ENCODE peak calls at places on chromosomes 13 and 19, in seven cellular contexts. G is GM12865, Z is AG04450, Q is fibroblast of pulmonary artery, N is fibroblast of lung, E is neural progenitor cell, B is breast epithelium. O is an unnamed sample.

GRCh38 chr13:114119196-114119595 is 13.2 kb downstream of the RASA3 start:
- DNase-seq in G (no peak), Z (peak; percentile 85), Q (peak; percentile 92), N (peak; percentile 95), E (peak; percentile 77), B (no peak), O (peak; percentile 83)

GRCh38 chr13:48400820-48401219 is 12.1 kb downstream of the LPAR6 start:
- DNase-seq in G (peak; percentile 18), Z (no peak), Q (peak; percentile 74), N (peak; percentile 79), E (no peak), B (no peak), O (peak; percentile 56)

GRCh38 chr13:111915104-111915551 is 151.8 kb upstream of the SOX1 start:
- DNase-seq in G (no peak), Z (no peak), Q (no peak), N (no peak), E (no peak), B (no peak), O (no peak)

GRCh38 chr13:23980160-23980551 is 82.9 kb upstream of the C1QTNF9B start:
- DNase-seq in G (peak; percentile 88), Z (peak; percentile 46), Q (peak; percentile 91), N (peak; percentile 90), E (peak; percentile 95), B (peak; percentile 72), O (peak; percentile 59)

GRCh38 chr19:38389101-38389925 is 816 bp downstream of the SPRED3 start:
- DNase-seq in G (no peak), Z (peak; percentile 30), Q (peak; percentile 85), N (peak; percentile 82), E (peak; percentile 72), B (no peak), O (peak; percentile 42)

GRCh38 chr19:32234663-32235217 is 110.7 kb upstream of the ZNF507 start:
- DNase-seq in G (no peak), Z (no peak), Q (no peak), N (no peak), E (no peak), B (no peak), O (no peak)

GRCh38 chr19:3695124-3695733 is 5.0 kb downstream of the PIP5K1C start:
- DNase-seq in G (no peak), Z (no peak), Q (no peak), N (no peak), E (no peak), B (no peak), O (no peak)

GRCh38 chr19:8654591-8655339 is 24.3 kb downstream of the NFILZ start:
- DNase-seq in G (peak; percentile 59), Z (no peak), Q (peak; percentile 49), N (peak; percentile 16), E (peak; percentile 82), B (no peak), O (no peak)

GRCh38 chr13:82657471-82657870 is 1224.8 kb downstream of the SLITRK1 start:
- DNase-seq in G (no peak), Z (no peak), Q (no peak), N (no peak), E (no peak), B (no peak), O (no peak)

GRCh38 chr19:5369962-5370367 is 29.4 kb upstream of the PTPRS start:
- DNase-seq in G (peak; percentile 34), Z (no peak), Q (peak; percentile 28), N (peak; percentile 12), E (peak; percentile 73), B (no peak), O (no peak)

GRCh38 chr13:107202371-107203023 is 634.6 kb upstream of the ARGLU1 start:
- DNase-seq in G (no peak), Z (no peak), Q (peak; percentile 97), N (peak; percentile 65), E (no peak), B (no peak), O (no peak)

GRCh38 chr19:3656073-3656746 is 29.6 kb upstream of the CACTIN start:
- DNase-seq in G (no peak), Z (no peak), Q (no peak), N (peak; percentile 39), E (no peak), B (no peak), O (no peak)

GRCh38 chr13:36344173-36344572 is 2.0 kb downstream of the SPART start:
- DNase-seq in G (no peak), Z (no peak), Q (peak; percentile 88), N (peak; percentile 35), E (no peak), B (no peak), O (no peak)

GRCh38 chr19:38707512-38708114 is 36.7 kb downstream of the CAPN12 start:
- DNase-seq in G (no peak), Z (no peak), Q (peak; percentile 65), N (peak; percentile 65), E (no peak), B (peak; percentile 87), O (no peak)

GRCh38 chr13:21006141-21007005 is 55.0 kb downstream of the LATS2 start:
- DNase-seq in G (no peak), Z (no peak), Q (no peak), N (no peak), E (peak; percentile 36), B (no peak), O (no peak)

GRCh38 chr13:113647351-113648217 is 10.4 kb downstream of the ATP4B start:
- DNase-seq in G (no peak), Z (no peak), Q (peak; percentile 64), N (peak; percentile 54), E (no peak), B (peak; percentile 96), O (no peak)

GRCh38 chr19:28553005-28553404 is 659.9 kb downstream of the UQCRFS1 start:
- DNase-seq in G (no peak), Z (no peak), Q (no peak), N (peak; percentile 0), E (no peak), B (no peak), O (no peak)

GRCh38 chr19:28546148-28546685 is 666.7 kb downstream of the UQCRFS1 start:
- DNase-seq in G (no peak), Z (no peak), Q (no peak), N (no peak), E (no peak), B (no peak), O (no peak)

GRCh38 chr19:28554321-28555091 is 658.4 kb downstream of the UQCRFS1 start:
- DNase-seq in G (no peak), Z (no peak), Q (no peak), N (no peak), E (no peak), B (no peak), O (no peak)

GRCh38 chr19:28553764-28554163 is 659.2 kb downstream of the UQCRFS1 start:
- DNase-seq in G (no peak), Z (no peak), Q (no peak), N (no peak), E (no peak), B (no peak), O (no peak)

DNA sequence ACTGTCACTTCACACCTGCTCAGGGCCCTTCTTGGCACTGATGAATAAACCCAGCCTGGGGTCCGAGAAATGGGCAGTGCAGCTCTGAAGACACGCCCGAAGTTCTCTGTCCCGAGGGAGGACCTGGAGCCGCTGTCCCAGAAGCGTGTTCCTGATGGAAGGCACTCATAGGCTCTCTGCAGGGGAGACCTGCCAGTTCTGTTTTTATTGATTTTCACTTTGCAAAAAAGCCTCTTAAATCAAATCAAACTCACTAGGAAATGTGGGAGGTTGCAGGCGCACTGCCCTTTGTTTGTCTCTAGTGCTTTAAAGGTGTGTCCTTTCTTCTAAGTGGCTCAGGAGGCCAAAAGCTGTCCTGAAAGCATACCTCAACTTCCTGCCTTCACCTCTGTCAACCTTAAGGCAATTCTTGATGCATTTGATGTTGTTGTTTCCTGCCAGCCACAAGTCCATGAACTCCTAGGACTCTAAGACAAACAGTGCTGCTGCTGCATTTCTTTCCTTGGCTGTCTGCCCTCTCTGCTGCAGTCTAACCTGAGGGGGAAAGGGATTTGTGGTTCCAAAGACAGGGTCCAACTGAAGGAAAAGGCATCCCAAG is 663.2 kb downstream of the UQCRFS1 start:
- DNase-seq in G (no peak), Z (no peak), Q (no peak), N (no peak), E (no peak), B (no peak), O (no peak)
- TF ChIP-seq CTCF in G (no peak), Z (no peak), Q (no peak), N (no peak), E (no peak), B (no peak), O (no peak)

GRCh38 chr19:55549500-55550320 is 4.4 kb upstream of the SBK3 start:
- DNase-seq in G (no peak), Z (peak; percentile 62), Q (peak; percentile 83), N (peak; percentile 92), E (peak; percentile 88), B (no peak), O (peak; percentile 80)
- H3K4me3 ChIP-seq in G (no peak overlapping the region), Z (peak overlapping the region; percentile 38), Q (peak overlapping the region; percentile 12), N (peak overlapping the region; percentile 21), E (peak overlapping the region; percentile 45), B (peak overlapping the region; percentile 55), O (peak overlapping the region; percentile 4)

GRCh38 chr19:10820173-10820572 is 15.8 kb downstream of the TMED1 start:
- DNase-seq in G (no peak), Z (no peak), Q (no peak), N (no peak), E (no peak), B (no peak), O (no peak)
- TF ChIP-seq CTCF in G (no peak), Z (peak; percentile 22), Q (peak; percentile 31), N (no peak), E (peak; percentile 20), B (no peak), O (peak; percentile 28)

DNA sequence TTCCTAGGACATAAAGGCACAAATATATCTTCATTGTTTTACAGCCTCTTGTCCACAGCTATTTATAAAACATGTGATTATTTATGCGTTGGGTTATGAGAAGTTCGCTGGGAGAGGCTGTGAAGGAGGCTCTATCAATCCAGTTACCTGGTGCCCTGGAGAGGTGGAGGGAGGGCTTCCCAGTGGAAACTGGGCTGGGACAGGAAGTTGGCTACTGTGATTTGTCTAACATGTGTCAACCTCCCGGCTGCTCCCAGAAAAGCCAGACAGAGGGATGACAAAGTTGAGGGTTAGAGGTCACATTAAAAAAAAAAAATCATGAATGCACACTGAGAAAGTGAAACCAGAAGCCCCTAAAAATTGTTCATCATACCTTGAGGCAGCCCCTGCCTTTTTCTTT is 346.5 kb downstream of the ZNF536 start:
- DNase-seq in G (no peak), Z (no peak), Q (no peak), N (no peak), E (no peak), B (no peak), O (no peak)
- H3K4me3 ChIP-seq in G (no peak overlapping the region), Z (peak overlapping the region; percentile 64), Q (peak overlapping the region; percentile 57), N (peak overlapping the region; percentile 67), E (no peak overlapping the region), B (peak overlapping the region; percentile 81), O (peak overlapping the region; percentile 54)

DNA sequence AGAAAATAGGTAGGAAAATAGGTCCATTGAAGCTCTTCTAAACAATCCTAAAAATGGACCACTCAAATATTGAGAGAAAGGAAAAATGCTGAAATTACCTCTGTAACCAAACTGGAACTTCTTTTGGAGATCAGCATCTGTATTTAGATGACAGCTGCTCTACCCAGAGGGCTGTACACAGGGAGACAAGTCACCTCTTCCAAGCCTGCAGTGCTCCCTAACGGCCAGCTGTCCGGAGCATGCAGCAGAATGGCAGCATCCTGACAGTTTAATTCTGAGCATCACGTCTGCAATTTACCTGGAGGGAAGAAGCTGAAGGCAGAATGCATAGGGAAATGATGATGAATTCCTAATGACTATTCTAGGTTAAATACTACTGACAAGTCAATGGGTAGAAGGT is 62.8 kb upstream of the DIAPH3 start:
- DNase-seq in G (peak; percentile 20), Z (peak; percentile 8), Q (peak; percentile 48), N (peak; percentile 14), E (peak; percentile 69), B (no peak), O (no peak)
- TF ChIP-seq CTCF in G (peak; percentile 19), Z (peak; percentile 65), Q (peak; percentile 49), N (peak; percentile 45), E (peak; percentile 64), B (no peak), O (peak; percentile 36)

GRCh38 chr19:35779033-35779432 is 3.7 kb downstream of the ARHGAP33 start:
- DNase-seq in G (no peak), Z (no peak), Q (no peak), N (no peak), E (no peak), B (no peak), O (no peak)
- H3K4me3 ChIP-seq in G (no peak overlapping the region), Z (no peak overlapping the region), Q (no peak overlapping the region), N (no peak overlapping the region), E (no peak overlapping the region), B (no peak overlapping the region), O (no peak overlapping the region)